ENCODE peak calls at places on chromosomes 7 and 10, in four cellular contexts. S, D, U and I are unnamed samples.

GRCh38 chr7:6272481-6273323 is at the start of gene CYTH3:
- DNase-seq in S (peak), D (peak), U (peak), I (peak)

GRCh38 chr7:11228515-11228914 is 254.8 kb downstream of the PHF14 start:
- DNase-seq in S (no peak), D (no peak), U (peak), I (peak)

GRCh38 chr7:138204285-138204988 is 128.2 kb downstream of the AKR1D1 start:
- DNase-seq in S (no peak), D (no peak), U (no peak), I (no peak)

GRCh38 chr10:75982611-75983369 is 551.4 kb downstream of the LRMDA start:
- DNase-seq in S (no peak), D (no peak), U (peak), I (no peak)

GRCh38 chr7:94888542-94888941 is 18.9 kb upstream of the PPP1R9A start:
- DNase-seq in S (no peak), D (peak), U (no peak), I (no peak)

GRCh38 chr10:124094419-124094785 is 1.0 kb upstream of the CHST15 start:
- DNase-seq in S (no peak), D (no peak), U (no peak), I (peak)

GRCh38 chr7:105934577-105935185 is 28.4 kb upstream of the CDHR3 start:
- DNase-seq in S (no peak), D (peak), U (peak), I (no peak)

GRCh38 chr7:94289071-94289470 is 105.6 kb upstream of the COL1A2 start:
- DNase-seq in S (no peak), D (peak), U (peak), I (peak)

GRCh38 chr10:31875608-31876007 is 53.0 kb downstream of the ARHGAP12 start:
- DNase-seq in S (no peak), D (no peak), U (no peak), I (no peak)

GRCh38 chr10:76251773-76252617 is 820.6 kb downstream of the LRMDA start:
- DNase-seq in S (no peak), D (no peak), U (peak), I (no peak)

GRCh38 chr10:404341-404740 is 269.1 kb downstream of the ZMYND11 start:
- DNase-seq in S (no peak), D (no peak), U (no peak), I (no peak)

GRCh38 chr7:35839860-35840854 is 39.3 kb downstream of the SEPTIN7 start:
- DNase-seq in S (no peak), D (no peak), U (no peak), I (no peak)

GRCh38 chr10:102324061-102324460 is 71.4 kb upstream of the NFKB2 start:
- DNase-seq in S (no peak), D (no peak), U (no peak), I (no peak)

GRCh38 chr7:137685439-137686164 is 161.2 kb downstream of the DGKI start:
- DNase-seq in S (no peak), D (no peak), U (no peak), I (no peak)

GRCh38 chr7:100632951-100633717 is 8.2 kb downstream of the TFR2 start:
- DNase-seq in S (peak), D (peak), U (no peak), I (peak)

GRCh38 chr10:133033742-133034048 is 54.0 kb upstream of the ADGRA1 start:
- DNase-seq in S (no peak), D (no peak), U (no peak), I (no peak)

GRCh38 chr7:5429253-5429856 is 5.7 kb upstream of the TNRC18 start:
- DNase-seq in S (peak), D (no peak), U (no peak), I (peak)

GRCh38 chr7:30664184-30664885 is 17.9 kb downstream of the CRHR2 start:
- DNase-seq in S (no peak), D (no peak), U (no peak), I (no peak)

GRCh38 chr10:3399756-3400155 is 227.2 kb upstream of the PITRM1 start:
- DNase-seq in S (no peak), D (no peak), U (no peak), I (no peak)

GRCh38 chr7:156173748-156174353 is 361.6 kb upstream of the SHH start:
- DNase-seq in S (no peak), D (no peak), U (no peak), I (no peak)

GRCh38 chr7:97573065-97573464 is 158.8 kb upstream of the TAC1 start:
- DNase-seq in S (no peak), D (no peak), U (no peak), I (no peak)

GRCh38 chr10:103598654-103599115 is 105.2 kb downstream of the NEURL1 start:
- DNase-seq in S (no peak), D (peak), U (peak), I (no peak)

GRCh38 chr7:3461923-3462322 is 160.9 kb downstream of the SDK1 start:
- DNase-seq in S (no peak), D (no peak), U (no peak), I (no peak)

GRCh38 chr7:115299379-115300038 is 377.6 kb downstream of the MDFIC start:
- DNase-seq in S (no peak), D (no peak), U (no peak), I (no peak)

GRCh38 chr7:46814516-46815250 is 767.2 kb downstream of the TNS3 start:
- DNase-seq in S (no peak), D (no peak), U (no peak), I (no peak)

GRCh38 chr7:44257213-44257612 is 56.4 kb downstream of the YKT6 start:
- DNase-seq in S (no peak), D (no peak), U (no peak), I (no peak)

GRCh38 chr7:98206451-98207330 is 4.5 kb upstream of the BHLHA15 start:
- DNase-seq in S (no peak), D (no peak), U (no peak), I (no peak)

GRCh38 chr7:110224643-110225042 is 866.3 kb upstream of the LRRN3 start:
- DNase-seq in S (no peak), D (no peak), U (no peak), I (no peak)

GRCh38 chr7:103784887-103785286 is 204.6 kb downstream of the RELN start:
- DNase-seq in S (no peak), D (no peak), U (no peak), I (no peak)